ENCODE peak calls at places on chromosomes 11 and 22, in five cellular contexts. D is astrocyte of the spinal cord, S is fibroblast of villous mesenchyme, A is pancreas, R is A549. F is an unnamed sample.

GRCh38 chr22:39839917-39840510 is 53.5 kb downstream of the ENTHD1 start:
- DNase-seq in D (no peak), S (no peak), A (no peak), R (no peak), F (no peak)

GRCh38 chr22:23536821-23537345 is 43.2 kb downstream of the IGLL1 start:
- DNase-seq in R (no peak), D (no peak), S (no peak), A (no peak), F (no peak)

GRCh38 chr11:100932474-100933100 is 197.0 kb downstream of the PGR start:
- DNase-seq in R (peak), D (peak), A (no peak), S (peak), F (peak)

GRCh38 chr22:43418079-43418825 is 6.4 kb downstream of the MPPED1 start:
- DNase-seq in S (no peak), A (no peak), D (no peak), R (no peak), F (no peak)

GRCh38 chr11:43908191-43908590 is 27.6 kb downstream of the ALKBH3 start:
- DNase-seq in A (no peak), R (no peak), S (no peak), D (no peak), F (no peak)

GRCh38 chr11:111512296-111513239 is at the start of gene BTG4:
- DNase-seq in S (no peak), R (peak), A (no peak), D (no peak), F (peak)

GRCh38 chr11:5591613-5592012 is 4.8 kb upstream of the TRIM6 start:
- DNase-seq in A (no peak), D (no peak), S (no peak), R (no peak), F (peak)

GRCh38 chr22:19446603-19447387 is 716 bp downstream of the C22orf39 start:
- DNase-seq in A (no peak), R (no peak), D (no peak), S (peak), F (peak)

GRCh38 chr11:93216511-93217121 is 18.8 kb upstream of the SLC36A4 start:
- DNase-seq in R (no peak), D (no peak), S (no peak), A (no peak), F (no peak)

GRCh38 chr22:48669226-48669625 is 1158.4 kb downstream of the BRD1 start:
- DNase-seq in A (no peak), D (no peak), R (no peak), S (no peak), F (no peak)

GRCh38 chr22:39665229-39665628 is 94.7 kb downstream of the CACNA1I start:
- DNase-seq in R (no peak), D (no peak), S (no peak), A (no peak), F (no peak)

GRCh38 chr22:23179381-23180294 is 671 bp upstream of the BCR start:
- DNase-seq in D (no peak), S (peak), A (peak), R (no peak), F (no peak)

GRCh38 chr11:100637706-100638105 is 49.4 kb upstream of the ARHGAP42 start:
- DNase-seq in S (peak), A (no peak), D (no peak), R (no peak), F (no peak)

GRCh38 chr11:131129474-131129873 is 213.2 kb upstream of the SNX19 start:
- DNase-seq in A (no peak), S (no peak), R (no peak), D (no peak), F (no peak)

GRCh38 chr11:111540114-111540920 is at the start of gene LAYN:
- DNase-seq in S (peak), D (peak), A (no peak), R (no peak), F (peak)

GRCh38 chr22:24086310-24086709 is 75.2 kb downstream of the CABIN1 start:
- DNase-seq in S (no peak), D (no peak), R (no peak), A (no peak), F (no peak)

GRCh38 chr11:16895306-16895705 is 118.9 kb downstream of the PLEKHA7 start:
- DNase-seq in A (no peak), R (no peak), D (no peak), S (no peak), F (peak)

GRCh38 chr22:44828193-44828592 is 75.8 kb downstream of the ARHGAP8 start:
- DNase-seq in D (no peak), A (no peak), R (peak), S (no peak), F (no peak)

GRCh38 chr11:130725417-130726233 is 190.7 kb downstream of the SNX19 start:
- DNase-seq in A (no peak), R (no peak), D (no peak), S (no peak), F (peak)

GRCh38 chr11:82995754-82996398 is 75.8 kb downstream of the RAB30 start:
- DNase-seq in S (peak), A (no peak), D (peak), R (no peak), F (peak)

GRCh38 chr22:25203082-25203481 is 3.4 kb downstream of the CRYBB3 start:
- DNase-seq in R (no peak), A (no peak), S (no peak), D (no peak), F (no peak)

GRCh38 chr11:65378208-65378927 is 4.1 kb downstream of the SLC25A45 start:
- DNase-seq in S (no peak), A (no peak), R (peak), D (no peak), F (no peak)

GRCh38 chr11:76808158-76808557 is 25.0 kb downstream of the TSKU start:
- DNase-seq in R (no peak), S (no peak), A (no peak), D (no peak), F (no peak)

GRCh38 chr22:18035740-18036139 is 11.4 kb upstream of the MICAL3 start:
- DNase-seq in A (peak), D (no peak), S (no peak), R (peak), F (no peak)

GRCh38 chr11:22666700-22667439 is 459 bp downstream of the GAS2 start:
- DNase-seq in A (peak), D (peak), S (no peak), R (no peak), F (peak)

GRCh38 chr22:41445171-41446056 is 1.2 kb downstream of the TOB2 start:
- DNase-seq in A (peak), S (peak), D (peak), R (peak), F (no peak)

GRCh38 chr11:2197771-2198520 is 26.3 kb upstream of the TH start:
- DNase-seq in D (no peak), S (no peak), R (no peak), A (no peak), F (no peak)

GRCh38 chr11:117610045-117610444 is 187.0 kb downstream of the DSCAML1 start:
- DNase-seq in A (no peak), D (peak), R (peak), S (no peak), F (no peak)

GRCh38 chr22:19086944-19087343 is 35.3 kb downstream of the DGCR2 start:
- DNase-seq in R (no peak), A (peak), S (peak), D (peak), F (peak)

DNA sequence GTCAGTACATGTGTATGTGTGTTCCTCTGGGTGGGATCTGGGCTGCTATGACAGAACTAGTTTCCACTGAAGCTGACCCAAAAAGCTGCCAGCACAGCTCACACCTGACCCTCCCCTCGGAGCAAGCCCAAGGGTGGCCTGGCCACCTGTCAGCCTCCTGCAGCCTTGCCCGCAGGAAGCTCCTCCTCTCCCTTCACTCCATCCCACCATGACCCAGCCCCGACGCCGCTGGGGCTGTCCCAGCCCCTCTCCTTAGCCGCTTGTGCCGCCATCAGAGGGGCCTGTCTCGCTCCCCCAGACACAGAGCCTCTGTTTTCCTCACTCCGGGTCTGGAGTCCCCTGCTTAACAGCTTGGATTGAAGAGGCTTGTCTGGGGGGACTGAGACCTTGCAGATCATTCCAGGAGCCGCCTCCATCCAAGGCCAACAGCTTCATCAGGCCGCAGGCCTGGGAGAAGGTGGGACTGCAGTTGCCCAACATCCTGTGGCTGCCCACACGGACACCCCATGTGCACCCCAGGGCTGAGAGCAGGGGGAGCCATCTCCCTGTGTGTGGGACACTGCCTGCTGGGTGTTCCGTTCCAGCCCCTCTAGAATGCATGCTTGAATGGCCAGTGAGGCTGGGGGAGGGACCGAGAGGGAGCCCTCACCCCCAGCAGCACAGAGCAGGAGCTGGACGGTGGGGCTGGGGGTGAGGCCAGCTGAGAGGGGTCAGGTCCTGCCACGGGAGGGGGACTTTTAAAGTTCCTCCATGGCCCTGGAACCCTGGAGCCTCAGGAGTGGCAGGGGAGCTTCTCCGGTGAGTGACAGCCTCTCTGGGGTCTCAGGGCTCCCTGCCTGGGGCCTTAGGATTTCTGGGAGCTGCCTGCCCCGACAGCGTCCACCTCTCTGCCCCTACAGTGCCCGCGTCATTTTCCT is 696 bp downstream of the MRGPRF start:
- DNase-seq in R (no peak), A (no peak), S (peak), D (no peak), F (peak)
- H3K4me3 ChIP-seq in R (no peak), A (peak), S (peak), D (peak), F (peak)

DNA sequence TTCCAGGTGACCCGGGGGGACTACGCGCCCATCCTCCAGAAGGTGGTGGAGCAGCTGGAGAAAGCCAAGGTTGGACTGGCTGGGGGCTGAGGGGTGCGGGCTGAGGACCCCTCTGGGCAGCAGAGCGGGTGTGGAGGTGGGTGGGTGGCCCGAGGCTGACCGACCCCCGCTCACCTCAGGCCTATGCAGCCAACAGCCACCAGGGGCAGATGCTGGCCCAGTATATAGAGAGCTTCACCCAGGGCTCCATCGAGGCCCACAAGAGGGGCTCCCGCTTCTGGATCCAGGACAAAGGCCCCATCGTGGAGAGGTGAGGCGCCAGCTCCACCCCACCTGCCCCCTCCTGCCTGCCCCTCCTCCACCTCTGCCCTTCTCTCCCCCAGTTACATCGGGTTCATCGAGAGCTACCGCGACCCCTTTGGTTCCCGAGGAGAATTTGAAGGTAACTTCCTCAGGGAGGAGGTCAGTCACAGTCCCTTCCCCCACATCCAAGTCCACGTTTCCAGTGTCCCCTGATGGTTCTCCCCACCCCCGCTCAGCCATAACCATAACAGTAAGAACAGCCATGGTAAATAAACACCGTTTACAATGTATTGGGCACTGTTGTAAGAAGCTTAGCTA is 11.2 kb downstream of the DPP3 start:
- DNase-seq in D (no peak), S (no peak), R (no peak), A (no peak), F (no peak)
- TF ChIP-seq CTCF in D (peak), S (peak), R (peak), A (no peak), F (peak)

DNA sequence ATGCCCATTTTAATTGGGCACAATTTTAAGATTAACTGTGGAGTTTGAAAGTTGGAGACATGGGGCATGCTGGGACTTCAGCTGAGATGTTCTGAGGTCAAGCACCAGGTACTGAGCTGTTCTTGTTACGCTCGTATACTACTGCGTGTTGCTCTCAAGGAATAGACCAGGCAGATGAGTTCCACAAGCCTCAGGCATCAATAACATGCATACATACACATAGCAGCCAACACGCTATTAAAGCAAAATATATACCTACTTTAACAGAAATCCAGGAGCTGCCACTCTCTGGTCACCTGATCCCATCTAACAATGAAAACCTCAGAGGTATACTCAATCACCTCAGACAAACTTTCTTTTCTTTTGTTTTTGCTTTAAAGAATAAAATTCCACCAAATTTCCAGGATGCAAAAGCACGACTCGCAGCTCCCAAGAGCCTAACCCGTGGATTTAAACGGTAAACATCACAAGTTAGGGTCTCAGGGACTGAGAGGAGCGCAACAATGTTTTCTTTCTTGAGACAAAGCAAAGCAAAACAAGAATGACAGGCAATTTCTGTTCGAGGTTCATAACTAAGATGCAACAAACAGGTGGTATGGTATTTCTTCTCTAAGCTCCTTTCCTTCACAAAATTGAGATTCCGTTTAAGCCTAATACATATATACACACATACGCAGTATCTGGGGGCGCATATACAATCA is 16.5 kb downstream of the BLID start:
- DNase-seq in D (peak), R (no peak), S (peak), A (no peak), F (peak)
- H3K4me3 ChIP-seq in D (peak), R (no peak), S (peak), A (peak), F (peak)

DNA sequence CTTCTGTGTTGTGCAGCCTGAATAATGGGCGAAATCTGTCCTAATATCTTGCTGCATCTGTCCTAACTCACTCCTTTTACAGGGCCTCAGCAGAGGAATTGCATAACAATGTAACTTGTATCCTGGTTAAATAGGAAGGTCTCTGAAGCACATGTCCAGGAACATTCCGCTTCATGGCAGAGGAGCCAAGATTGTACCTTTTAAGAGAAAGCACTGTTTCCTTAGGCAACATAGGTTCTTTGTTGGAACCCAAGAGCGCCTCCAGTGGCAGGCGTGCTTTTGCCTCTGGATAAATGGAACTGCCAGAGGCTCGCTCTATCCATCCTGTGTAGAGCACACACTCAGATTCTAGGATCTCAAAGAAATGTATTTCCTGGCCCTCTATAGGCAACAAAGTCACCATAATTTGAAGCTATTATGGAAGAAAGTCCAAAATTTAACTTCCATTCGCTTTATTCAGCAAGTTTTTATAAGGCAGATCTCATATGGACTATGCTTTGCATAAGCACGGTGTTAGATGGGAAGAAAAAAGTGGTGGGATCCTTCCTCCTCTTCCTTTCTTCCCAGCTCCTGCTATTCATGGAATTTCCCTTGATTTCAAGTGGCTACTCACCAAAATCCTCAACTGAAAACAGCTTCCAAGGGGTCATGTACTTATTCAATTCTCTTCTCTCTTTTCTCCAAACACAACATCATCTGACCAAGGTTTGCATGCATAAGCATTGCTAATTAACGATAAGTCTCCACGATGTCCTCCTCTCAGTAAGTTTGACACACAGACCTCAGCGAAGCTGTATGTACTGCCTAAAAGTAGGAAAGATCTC is at the start of gene BLID:
- DNase-seq in S (peak), A (peak), R (peak), D (peak), F (peak)
- TF ChIP-seq CTCF in S (peak), A (no peak), R (peak), D (peak), F (peak)

GRCh38 chr11:13009921-13010736 is 1.0 kb downstream of the RASSF10 start:
- DNase-seq in D (no peak), A (no peak), R (peak), S (no peak), F (peak)
- H3K4me3 ChIP-seq in D (no peak), A (peak), R (peak), S (no peak), F (no peak)

DNA sequence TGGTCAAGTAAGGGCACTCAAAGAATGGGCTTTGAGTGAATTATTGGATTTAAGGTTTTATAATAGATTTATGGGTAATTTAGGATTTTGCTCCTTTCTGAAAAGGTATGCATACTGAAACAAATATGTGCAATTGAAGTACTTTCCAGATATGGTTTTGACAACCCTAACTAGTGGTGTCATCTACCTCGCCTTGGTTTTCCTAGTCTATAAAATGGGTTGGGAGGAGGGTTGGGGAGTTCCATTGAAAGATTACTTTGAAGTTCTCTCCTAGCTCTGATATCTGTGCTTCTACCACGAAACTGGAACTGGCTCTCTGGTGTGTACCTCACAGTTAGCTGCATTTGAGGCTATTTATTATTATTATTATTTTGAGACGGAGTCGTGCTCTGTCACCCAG is 431 bp upstream of the SPTBN2 start:
- DNase-seq in R (no peak), A (no peak), D (no peak), S (no peak), F (no peak)
- TF ChIP-seq CTCF in R (no peak), A (no peak), D (no peak), S (no peak), F (no peak)

GRCh38 chr11:70079691-70080090 is 1.6 kb downstream of the ANO1 start:
- DNase-seq in S (no peak), R (no peak), A (no peak), D (no peak), F (no peak)

GRCh38 chr11:70080763-70081162 is 2.6 kb downstream of the ANO1 start:
- DNase-seq in A (no peak), R (peak), S (no peak), D (no peak), F (no peak)

GRCh38 chr11:70077411-70078094 is 564 bp upstream of the ANO1 start:
- DNase-seq in A (no peak), D (no peak), R (no peak), S (no peak), F (no peak)

GRCh38 chr11:70078095-70078795 is at the start of gene ANO1:
- DNase-seq in D (no peak), R (no peak), S (no peak), A (no peak), F (no peak)

DNA sequence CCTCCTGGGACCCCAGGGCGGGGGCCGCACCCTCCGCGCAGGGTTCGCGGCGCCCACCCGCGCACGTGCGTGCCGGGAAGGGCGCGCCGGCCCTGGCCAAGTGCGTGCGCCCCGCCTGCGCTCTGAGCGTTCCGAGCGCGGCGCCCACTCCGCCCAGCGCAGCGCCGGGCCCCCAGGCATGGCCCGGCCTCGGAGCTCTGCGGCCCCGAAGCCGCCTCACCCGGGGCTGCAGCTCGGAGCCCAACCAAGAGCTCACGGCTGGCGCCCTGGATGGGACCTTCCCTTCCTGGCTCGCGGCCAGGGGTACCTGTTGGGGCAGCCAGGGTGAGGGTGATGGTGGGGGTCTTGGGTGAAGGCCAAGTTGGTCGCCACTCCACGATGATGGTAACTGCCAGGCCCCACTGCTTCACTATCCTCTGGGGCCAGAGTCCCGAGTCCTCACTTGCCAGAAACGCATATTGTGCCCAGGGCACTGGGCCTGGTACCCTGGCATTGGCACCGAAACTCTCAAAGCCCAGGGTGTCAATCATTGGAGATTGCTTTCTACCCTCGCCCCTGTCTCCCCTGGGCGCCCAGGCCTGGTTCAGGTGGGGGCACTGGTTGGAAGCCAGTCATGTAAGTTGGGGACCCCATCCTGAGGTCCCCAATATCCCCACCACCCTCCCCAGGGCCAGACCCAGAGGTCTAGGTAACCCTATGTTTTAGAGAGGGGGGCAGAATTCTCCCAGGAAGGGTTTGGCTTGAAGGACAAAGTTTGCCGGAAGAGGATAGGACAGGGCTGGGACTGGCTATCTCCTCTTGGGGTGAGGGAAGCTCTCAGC is 889 bp downstream of the ANO1 start:
- DNase-seq in D (no peak), A (no peak), S (no peak), R (no peak), F (no peak)
- H3K4me3 ChIP-seq in D (no peak), A (peak), S (no peak), R (peak), F (no peak)